ENCODE peak calls at places on chromosomes 2 and 18, in eight cellular contexts. B is suprapubic skin, Z is gastrocnemius medialis, K is endodermal cell, F is endothelial cell of umbilical vein, E is dorsolateral prefrontal cortex, P is transverse colon, H is uterus. A is an unnamed sample.

GRCh38 chr2:67215214-67215613 is 181.9 kb upstream of the ETAA1 start:
- DNase-seq in B (no peak), Z (no peak), K (peak; percentile 93), F (peak; percentile 77), E (no peak), P (peak; percentile 26), H (peak; percentile 36), A (peak; percentile 42)

GRCh38 chr2:109284816-109285215 is 155.8 kb downstream of the SH3RF3 start:
- DNase-seq in B (no peak), Z (peak; percentile 31), K (no peak), F (peak; percentile 31), E (no peak), P (no peak), H (peak; percentile 39), A (peak; percentile 54)

GRCh38 chr2:18623782-18624181 is 34.4 kb upstream of the NT5C1B start:
- DNase-seq in B (no peak), Z (no peak), K (no peak), F (no peak), E (no peak), P (no peak), H (no peak), A (peak; percentile 60)

GRCh38 chr18:74493689-74494088 is 2.5 kb upstream of the CNDP2 start:
- DNase-seq in B (peak; percentile 55), Z (no peak), K (peak; percentile 76), F (peak; percentile 54), E (no peak), P (peak; percentile 59), H (no peak), A (peak; percentile 54)

GRCh38 chr2:96963316-96963715 is 23.1 kb downstream of the FAM178B start:
- DNase-seq in B (no peak), Z (no peak), K (no peak), F (no peak), E (no peak), P (no peak), H (no peak), A (no peak)

GRCh38 chr2:170465241-170465640 is 249.9 kb upstream of the SP5 start:
- DNase-seq in B (no peak), Z (no peak), K (no peak), F (no peak), E (no peak), P (no peak), H (no peak), A (no peak)

GRCh38 chr18:54389143-54389505 is 31.4 kb downstream of the C18orf54 start:
- DNase-seq in B (no peak), Z (no peak), K (no peak), F (no peak), E (no peak), P (no peak), H (no peak), A (no peak)

GRCh38 chr2:59594671-59595222 is 958.7 kb downstream of the BCL11A start:
- DNase-seq in B (no peak), Z (no peak), K (no peak), F (no peak), E (no peak), P (no peak), H (no peak), A (no peak)

GRCh38 chr2:224111576-224111975 is 72.5 kb upstream of the SERPINE2 start:
- DNase-seq in B (no peak), Z (no peak), K (no peak), F (no peak), E (no peak), P (no peak), H (no peak), A (no peak)

GRCh38 chr2:70552501-70553333 is 909 bp downstream of the TGFA start:
- DNase-seq in B (no peak), Z (no peak), K (peak; percentile 71), F (no peak), E (no peak), P (peak; percentile 41), H (no peak), A (no peak)

GRCh38 chr18:53753616-53754015 is 470.9 kb downstream of the MBD2 start:
- DNase-seq in B (no peak), Z (no peak), K (no peak), F (no peak), E (no peak), P (no peak), H (no peak), A (no peak)

GRCh38 chr2:9565436-9566153 is 10.0 kb upstream of the ADAM17 start:
- DNase-seq in B (no peak), Z (peak; percentile 94), K (no peak), F (peak; percentile 94), E (no peak), P (peak; percentile 74), H (peak; percentile 87), A (peak; percentile 91)

DNA sequence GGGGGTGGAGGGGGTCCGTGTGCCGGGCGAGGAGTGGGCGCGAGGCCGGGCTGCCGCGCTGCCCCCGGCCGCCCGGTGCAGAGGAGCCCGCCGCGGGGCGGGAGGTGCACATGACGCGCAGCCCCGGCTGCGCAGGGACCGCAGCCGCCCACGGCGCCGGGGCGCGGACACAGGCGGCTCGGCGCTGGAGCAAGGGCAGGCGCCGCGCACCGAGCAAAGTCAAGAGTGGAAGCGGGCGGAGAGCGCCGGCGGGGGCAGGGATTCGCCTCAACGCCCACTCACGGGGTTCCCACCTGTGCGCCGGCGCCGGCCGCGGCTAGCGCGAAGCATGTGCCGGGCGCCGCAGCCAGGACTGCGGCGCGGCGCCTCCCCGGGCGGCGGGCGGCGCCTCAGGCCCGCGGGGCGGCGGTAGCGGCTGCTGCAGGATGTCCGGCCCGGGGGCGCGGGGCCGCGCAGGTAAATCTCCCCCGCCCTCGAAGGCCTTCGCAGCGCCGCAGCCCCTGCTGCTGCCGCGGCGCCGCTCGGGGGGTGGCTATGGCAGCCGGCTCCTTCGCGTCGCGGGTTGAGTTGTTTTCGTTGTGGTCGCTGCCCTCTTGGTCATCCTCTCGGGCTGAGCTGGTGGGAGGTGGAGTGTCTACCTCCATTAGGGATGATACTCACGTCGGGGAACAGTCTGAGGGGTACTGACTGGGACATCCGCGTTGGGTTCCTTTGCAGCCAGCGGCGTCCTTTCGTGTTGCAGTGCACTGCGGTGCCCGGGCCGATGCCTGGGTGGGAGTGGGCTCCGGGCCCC is 216.3 kb upstream of the DTNA start:
- DNase-seq in B (no peak), Z (peak; percentile 61), K (peak; percentile 81), F (peak; percentile 13), E (peak; percentile 43), P (no peak), H (no peak), A (peak; percentile 13)
- H3K4me3 ChIP-seq in B (peak overlapping the region; percentile 56), Z (peak overlapping the region; percentile 70), K (peak overlapping the region; percentile 84), F (peak overlapping the region; percentile 72), E (peak overlapping the region; percentile 69), P (peak overlapping the region; percentile 49), H (peak overlapping the region; percentile 38), A (peak overlapping the region; percentile 71)

DNA sequence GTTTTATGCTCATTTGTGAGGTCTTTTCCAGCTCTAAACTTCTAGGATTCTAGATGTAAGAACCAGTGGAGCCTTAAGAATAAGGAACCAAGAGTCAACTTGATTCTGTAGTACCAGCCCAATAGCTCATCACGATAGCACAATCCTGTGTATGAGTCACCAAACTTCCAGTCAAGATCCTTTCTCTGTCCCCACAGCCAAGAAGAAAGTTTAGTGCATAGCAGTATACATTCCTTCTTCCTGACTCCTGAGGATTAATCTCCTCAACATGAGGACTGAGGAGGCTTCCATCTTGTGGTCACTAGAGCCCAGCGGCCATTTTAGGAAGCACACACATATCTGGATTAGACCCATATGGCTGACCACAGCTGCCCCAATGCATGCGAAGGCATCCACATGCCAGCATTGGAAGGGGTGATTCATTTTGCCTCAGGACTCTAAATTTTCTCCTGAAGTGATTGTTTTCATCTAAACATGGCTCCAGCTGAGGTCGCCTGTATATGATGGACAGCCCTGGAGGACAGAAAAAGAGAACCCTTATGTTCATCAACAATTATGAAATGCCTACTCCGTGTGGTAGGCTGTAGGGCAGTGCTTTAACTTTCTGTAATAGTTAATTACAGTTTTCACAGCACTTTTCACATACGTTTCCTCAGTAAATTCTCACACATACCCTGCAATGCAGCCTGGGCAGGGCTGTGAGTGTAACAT is 53.5 kb downstream of the RASGRP3 start:
- DNase-seq in B (no peak), Z (no peak), K (no peak), F (peak; percentile 12), E (no peak), P (no peak), H (no peak), A (peak; percentile 99)
- TF ChIP-seq CTCF in B (no peak), Z (no peak), K (no peak), F (no peak), E (no peak), P (no peak), H (no peak), A (peak; percentile 14)

DNA sequence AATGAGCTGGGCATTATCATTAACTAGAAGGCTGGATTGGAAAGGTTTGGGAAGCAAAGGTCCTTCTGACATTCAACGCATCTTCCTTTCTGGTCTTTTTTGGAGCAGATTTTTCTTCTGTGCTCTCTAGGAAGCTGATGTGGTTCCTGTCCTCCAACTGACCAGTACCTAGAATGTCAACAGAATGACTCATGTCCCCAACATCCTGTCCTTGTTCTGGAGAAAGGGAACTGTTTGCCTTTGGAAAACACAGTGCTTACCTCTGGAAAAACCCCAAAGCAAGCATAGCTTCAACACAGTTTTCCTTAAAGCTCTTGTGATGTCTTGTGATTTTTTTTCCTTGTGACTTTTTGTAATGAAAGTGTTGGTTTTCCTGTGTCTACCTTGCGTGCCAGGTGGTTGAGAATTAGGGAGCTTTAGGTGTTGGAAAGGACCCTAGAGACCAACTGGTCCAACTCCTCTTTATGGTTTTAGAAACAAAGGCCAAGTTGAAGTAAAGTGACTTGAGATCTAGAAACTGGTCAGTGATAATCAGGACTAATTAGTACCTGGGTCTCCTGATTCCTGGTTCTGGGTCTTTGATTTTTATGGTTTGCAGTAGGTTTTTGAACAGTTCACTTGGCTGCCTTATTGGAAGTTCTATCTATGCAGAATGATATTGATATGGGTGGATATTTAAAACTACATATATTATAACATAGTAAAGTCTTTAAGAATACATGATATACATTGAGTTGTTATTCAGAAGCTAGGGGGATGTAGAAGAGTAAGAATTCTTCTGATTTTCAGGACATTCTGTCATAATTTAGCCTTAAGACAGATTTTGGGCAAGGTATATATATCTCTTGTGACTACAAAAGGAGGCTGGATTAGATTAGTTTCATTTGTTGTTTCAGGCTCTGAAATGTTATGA is 70.5 kb downstream of the FMNL2 start:
- DNase-seq in B (no peak), Z (no peak), K (no peak), F (peak; percentile 88), E (no peak), P (no peak), H (no peak), A (peak; percentile 26)
- H3K27ac ChIP-seq in B (no peak overlapping the region), Z (peak overlapping the region; percentile 86), K (no peak overlapping the region), F (peak overlapping the region; percentile 64), E (peak overlapping the region; percentile 95), P (peak overlapping the region; percentile 35), H (peak overlapping the region; percentile 62), A (no peak overlapping the region)

GRCh38 chr2:174339971-174340399 is 5.2 kb downstream of the SP9 start:
- DNase-seq in B (no peak), Z (no peak), K (peak; percentile 70), F (no peak), E (no peak), P (no peak), H (no peak), A (no peak)

GRCh38 chr2:174341995-174342571 is 7.3 kb downstream of the SP9 start:
- DNase-seq in B (no peak), Z (no peak), K (peak; percentile 72), F (no peak), E (no peak), P (no peak), H (peak; percentile 23), A (no peak)

GRCh38 chr2:174340400-174341300 is 5.9 kb downstream of the SP9 start:
- DNase-seq in B (no peak), Z (no peak), K (peak; percentile 75), F (no peak), E (no peak), P (no peak), H (no peak), A (no peak)

GRCh38 chr2:174342600-174343342 is 8.0 kb downstream of the SP9 start:
- DNase-seq in B (no peak), Z (no peak), K (peak; percentile 68), F (peak; percentile 23), E (no peak), P (no peak), H (no peak), A (no peak)

GRCh38 chr2:174341301-174341994 is 6.7 kb downstream of the SP9 start:
- DNase-seq in B (peak; percentile 92), Z (peak; percentile 75), K (peak; percentile 97), F (peak; percentile 90), E (peak; percentile 81), P (peak; percentile 88), H (peak; percentile 88), A (peak; percentile 46)
- H3K4me3 ChIP-seq in B (peak overlapping the region; percentile 37), Z (peak overlapping the region; percentile 21), K (peak overlapping the region; percentile 78), F (no peak overlapping the region), E (no peak overlapping the region), P (no peak overlapping the region), H (no peak overlapping the region), A (no peak overlapping the region)

A was measured in astrocyte.